ENCODE peak calls at places on chromosomes 16 and 17, in nine cellular contexts. L, P, G, R, X, F, D, A and Y are unnamed samples.

GRCh38 chr17:81432873-81433451 is 37.7 kb downstream of the BAHCC1 start:
- DNase-seq in L (no peak), P (peak), G (no peak), R (no peak), X (no peak), F (no peak), D (no peak), A (no peak), Y (no peak)

GRCh38 chr17:77146882-77147281 is 6.1 kb downstream of the SEC14L1 start:
- DNase-seq in L (no peak), P (no peak), G (no peak), R (peak), X (no peak), F (no peak), D (no peak), A (no peak), Y (no peak)

GRCh38 chr17:41914358-41914766 is 4.4 kb downstream of the ACLY start:
- DNase-seq in L (no peak), P (peak), G (peak), R (no peak), X (no peak), F (no peak), D (no peak), A (no peak), Y (no peak)

GRCh38 chr16:72938426-72939164 is 109.3 kb downstream of the ZFHX3 start:
- DNase-seq in L (no peak), P (peak), G (no peak), R (no peak), X (no peak), F (no peak), D (no peak), A (no peak), Y (no peak)

GRCh38 chr17:21772321-21772720 is 80.0 kb downstream of the KCNJ18 start:
- DNase-seq in L (no peak), P (no peak), G (no peak), R (no peak), X (no peak), F (no peak), D (no peak), A (no peak), Y (no peak)

GRCh38 chr17:60600490-60601431 is 768 bp downstream of the PPM1D start:
- DNase-seq in L (peak), P (peak), G (peak), R (peak), X (no peak), F (peak), D (peak), A (peak), Y (peak)

GRCh38 chr17:5785343-5785742 is 201.0 kb upstream of the NLRP1 start:
- DNase-seq in L (no peak), P (no peak), G (no peak), R (no peak), X (no peak), F (no peak), D (peak), A (no peak), Y (no peak)

GRCh38 chr16:8919934-8920465 is 37.8 kb downstream of the LITAFD start:
- DNase-seq in L (no peak), P (no peak), G (no peak), R (no peak), X (no peak), F (no peak), D (no peak), A (no peak), Y (no peak)

GRCh38 chr16:28491080-28491969 is 549 bp downstream of the CLN3 start:
- DNase-seq in L (no peak), P (no peak), G (peak), R (peak), X (no peak), F (peak), D (no peak), A (peak), Y (peak)

GRCh38 chr17:21019976-21020575 is 22.7 kb downstream of the USP22 start:
- DNase-seq in L (no peak), P (peak), G (no peak), R (peak), X (no peak), F (no peak), D (no peak), A (no peak), Y (peak)

GRCh38 chr17:39365252-39365651 is 36.2 kb downstream of the FBXL20 start:
- DNase-seq in L (no peak), P (no peak), G (no peak), R (no peak), X (no peak), F (no peak), D (no peak), A (no peak), Y (no peak)

GRCh38 chr17:49076575-49077384 is 55.8 kb upstream of the B4GALNT2 start:
- DNase-seq in L (no peak), P (peak), G (no peak), R (no peak), X (peak), F (no peak), D (no peak), A (no peak), Y (no peak)

GRCh38 chr16:25553711-25554436 is 137.9 kb upstream of the HS3ST4 start:
- DNase-seq in L (no peak), P (peak), G (no peak), R (no peak), X (no peak), F (no peak), D (no peak), A (peak), Y (no peak)

GRCh38 chr17:44334315-44335181 is 9.9 kb upstream of the SLC25A39 start:
- DNase-seq in L (no peak), P (no peak), G (no peak), R (no peak), X (no peak), F (peak), D (no peak), A (no peak), Y (no peak)

GRCh38 chr16:27169511-27170071 is 33.7 kb upstream of the KDM8 start:
- DNase-seq in L (no peak), P (peak), G (peak), R (peak), X (no peak), F (peak), D (peak), A (no peak), Y (peak)

GRCh38 chr16:1651509-1652342 is 26.4 kb upstream of the JPT2 start:
- DNase-seq in L (no peak), P (no peak), G (no peak), R (no peak), X (no peak), F (no peak), D (no peak), A (no peak), Y (peak)

GRCh38 chr17:1649116-1649843 is 386 bp downstream of the RILP start:
- DNase-seq in L (peak), P (peak), G (peak), R (peak), X (no peak), F (peak), D (no peak), A (peak), Y (peak)

GRCh38 chr16:16014329-16015224 is 65.2 kb downstream of the ABCC1 start:
- DNase-seq in L (no peak), P (peak), G (peak), R (no peak), X (no peak), F (no peak), D (no peak), A (no peak), Y (no peak)

GRCh38 chr17:32569171-32570080 is 82.6 kb downstream of the CDK5R1 start:
- DNase-seq in L (no peak), P (no peak), G (no peak), R (no peak), X (no peak), F (no peak), D (peak), A (no peak), Y (no peak)

GRCh38 chr16:30875881-30876791 is 17.7 kb downstream of the BCL7C start:
- DNase-seq in L (no peak), P (no peak), G (no peak), R (peak), X (no peak), F (peak), D (peak), A (no peak), Y (peak)

GRCh38 chr16:85372627-85373372 is 240.3 kb upstream of the GSE1 start:
- DNase-seq in L (no peak), P (peak), G (peak), R (no peak), X (no peak), F (peak), D (no peak), A (peak), Y (no peak)

GRCh38 chr16:15493416-15494181 is 59.2 kb downstream of the BMERB1 start:
- DNase-seq in L (no peak), P (no peak), G (no peak), R (no peak), X (no peak), F (no peak), D (no peak), A (no peak), Y (no peak)

GRCh38 chr17:29590979-29591736 is 1.7 kb upstream of the GIT1 start:
- DNase-seq in L (peak), P (peak), G (peak), R (peak), X (no peak), F (peak), D (no peak), A (peak), Y (peak)

GRCh38 chr16:82136956-82137818 is 32.8 kb downstream of the MPHOSPH6 start:
- DNase-seq in L (no peak), P (no peak), G (no peak), R (no peak), X (no peak), F (no peak), D (no peak), A (no peak), Y (no peak)

GRCh38 chr16:72715267-72715666 is 332.7 kb downstream of the ZFHX3 start:
- DNase-seq in L (no peak), P (no peak), G (no peak), R (no peak), X (no peak), F (no peak), D (no peak), A (no peak), Y (no peak)

GRCh38 chr16:88208112-88208511 is 174.6 kb upstream of the ZNF469 start:
- DNase-seq in L (no peak), P (no peak), G (no peak), R (no peak), X (no peak), F (no peak), D (no peak), A (no peak), Y (no peak)

GRCh38 chr17:59753522-59754467 is 46.3 kb downstream of the VMP1 start:
- DNase-seq in L (peak), P (peak), G (peak), R (peak), X (peak), F (peak), D (peak), A (peak), Y (peak)

GRCh38 chr16:86044241-86044671 is 145.3 kb downstream of the IRF8 start:
- DNase-seq in L (peak), P (peak), G (peak), R (peak), X (peak), F (peak), D (no peak), A (peak), Y (peak)

GRCh38 chr17:57875109-57876022 is 25.5 kb upstream of the MRPS23 start:
- DNase-seq in L (peak), P (peak), G (peak), R (peak), X (peak), F (peak), D (no peak), A (peak), Y (peak)

GRCh38 chr17:16100737-16101400 is 101.2 kb downstream of the TTC19 start:
- DNase-seq in L (no peak), P (no peak), G (no peak), R (no peak), X (no peak), F (no peak), D (no peak), A (no peak), Y (no peak)

GRCh38 chr17:16215002-16215272 is 397 bp downstream of the NCOR1 start:
- DNase-seq in L (no peak), P (peak), G (peak), R (peak), X (no peak), F (peak), D (no peak), A (no peak), Y (peak)

GRCh38 chr16:87129771-87130170 is 187.4 kb downstream of the C16orf95 start:
- DNase-seq in L (peak), P (no peak), G (no peak), R (no peak), X (no peak), F (no peak), D (no peak), A (no peak), Y (no peak)

GRCh38 chr17:37301288-37301687 is 74.5 kb upstream of the C17orf78 start:
- DNase-seq in L (no peak), P (peak), G (no peak), R (no peak), X (no peak), F (no peak), D (no peak), A (no peak), Y (no peak)

GRCh38 chr16:79316004-79316458 is 284.5 kb downstream of the MAF start:
- DNase-seq in L (no peak), P (no peak), G (no peak), R (no peak), X (no peak), F (no peak), D (peak), A (no peak), Y (no peak)

GRCh38 chr17:43878260-43879082 is 28.9 kb downstream of the MPP2 start:
- DNase-seq in L (peak), P (peak), G (peak), R (peak), X (peak), F (peak), D (no peak), A (peak), Y (peak)

GRCh38 chr16:67562918-67563707 is 787 bp downstream of the CTCF start:
- DNase-seq in L (peak), P (peak), G (peak), R (peak), X (no peak), F (peak), D (no peak), A (peak), Y (peak)

GRCh38 chr16:67565470-67566100 is 3.3 kb downstream of the CTCF start:
- DNase-seq in L (no peak), P (no peak), G (no peak), R (no peak), X (no peak), F (no peak), D (no peak), A (no peak), Y (no peak)

GRCh38 chr16:67562526-67562917 is at the start of gene CTCF:
- DNase-seq in L (peak), P (peak), G (peak), R (peak), X (no peak), F (peak), D (no peak), A (peak), Y (peak)

GRCh38 chr16:67561824-67562525 is 351 bp upstream of the CTCF start:
- DNase-seq in L (peak), P (peak), G (peak), R (peak), X (peak), F (peak), D (peak), A (peak), Y (peak)

DNA sequence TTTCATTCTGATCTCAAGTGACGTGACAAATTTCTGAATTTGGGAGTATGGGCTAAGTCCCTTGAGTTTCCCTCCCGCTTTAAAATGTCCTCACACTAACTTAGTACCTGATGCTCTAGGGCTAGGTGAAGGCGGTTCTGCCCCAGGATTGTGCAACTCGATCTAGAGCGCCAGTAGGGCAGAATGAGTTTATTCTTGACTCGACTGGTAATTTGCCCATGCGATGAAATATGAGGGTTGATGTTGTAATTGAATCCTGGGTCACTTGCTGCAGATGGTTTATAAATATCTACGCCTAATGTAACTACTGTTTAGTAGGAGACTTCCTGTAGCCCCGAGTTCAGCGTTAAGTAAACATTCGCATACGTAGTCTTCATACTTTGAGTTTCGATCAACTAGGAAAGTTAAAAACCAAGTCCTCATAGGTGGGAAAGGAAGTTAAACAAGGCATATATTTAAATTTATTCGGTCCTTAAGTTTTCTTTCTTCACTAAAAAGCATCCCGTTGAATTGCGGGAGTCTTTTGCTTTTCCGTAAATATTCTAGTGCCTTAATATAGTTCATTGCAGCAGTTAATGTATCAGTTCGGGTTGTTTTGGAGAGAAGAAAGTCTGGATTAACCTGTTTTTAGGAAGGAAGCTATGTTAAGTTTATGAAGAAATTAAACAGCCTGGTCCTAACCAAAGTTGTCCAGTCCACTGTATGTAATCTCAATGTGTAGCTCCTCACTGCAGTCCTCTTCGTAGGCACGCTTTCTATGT is 1.6 kb downstream of the CTCF start:
- DNase-seq in L (no peak), P (peak), G (peak), R (peak), X (no peak), F (peak), D (no peak), A (no peak), Y (peak)
- TF ChIP-seq REST in L (no peak), P (no peak), G (peak), R (no peak), X (no peak), F (no peak), D (no peak), A (no peak), Y (no peak)

DNA sequence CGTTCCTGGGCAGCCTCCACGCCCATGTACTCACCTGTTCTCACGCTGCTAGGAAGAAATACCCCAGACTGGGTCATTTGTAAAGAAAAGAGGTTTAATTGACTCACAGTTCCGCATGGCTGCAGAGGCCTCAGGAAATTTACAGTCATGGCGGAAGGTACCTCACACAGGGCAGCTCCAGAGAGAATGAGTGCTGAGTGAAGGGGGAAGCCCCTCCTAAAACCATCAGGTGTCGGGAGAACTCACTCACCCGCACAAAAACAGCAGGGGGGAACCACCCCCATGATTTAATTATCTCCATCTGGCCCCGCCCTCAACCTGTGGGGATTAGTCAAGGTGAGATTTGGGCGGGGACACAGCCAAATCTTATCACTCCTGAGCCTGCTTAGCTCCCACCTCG is 18.2 kb downstream of the RAB40C start:
- DNase-seq in L (no peak), P (no peak), G (no peak), R (no peak), X (no peak), F (no peak), D (no peak), A (no peak), Y (no peak)
- TF ChIP-seq CTCF in L (no peak), P (no peak), G (no peak), R (no peak), X (no peak), F (no peak), D (no peak), A (no peak), Y (no peak)

GRCh38 chr17:10666921-10667320 is 9.8 kb upstream of the MYH3 start:
- DNase-seq in L (no peak), P (no peak), G (no peak), R (no peak), X (no peak), F (no peak), D (no peak), A (no peak), Y (no peak)

GRCh38 chr17:10663231-10663630 is 6.1 kb upstream of the MYH3 start:
- DNase-seq in L (no peak), P (no peak), G (no peak), R (no peak), X (no peak), F (no peak), D (no peak), A (no peak), Y (no peak)

GRCh38 chr17:10657123-10657522 is at the start of gene MYH3:
- DNase-seq in L (no peak), P (no peak), G (no peak), R (no peak), X (no peak), F (no peak), D (no peak), A (no peak), Y (no peak)

GRCh38 chr17:10657866-10658265 is 757 bp upstream of the MYH3 start:
- DNase-seq in L (no peak), P (no peak), G (no peak), R (no peak), X (no peak), F (no peak), D (no peak), A (no peak), Y (peak)

DNA sequence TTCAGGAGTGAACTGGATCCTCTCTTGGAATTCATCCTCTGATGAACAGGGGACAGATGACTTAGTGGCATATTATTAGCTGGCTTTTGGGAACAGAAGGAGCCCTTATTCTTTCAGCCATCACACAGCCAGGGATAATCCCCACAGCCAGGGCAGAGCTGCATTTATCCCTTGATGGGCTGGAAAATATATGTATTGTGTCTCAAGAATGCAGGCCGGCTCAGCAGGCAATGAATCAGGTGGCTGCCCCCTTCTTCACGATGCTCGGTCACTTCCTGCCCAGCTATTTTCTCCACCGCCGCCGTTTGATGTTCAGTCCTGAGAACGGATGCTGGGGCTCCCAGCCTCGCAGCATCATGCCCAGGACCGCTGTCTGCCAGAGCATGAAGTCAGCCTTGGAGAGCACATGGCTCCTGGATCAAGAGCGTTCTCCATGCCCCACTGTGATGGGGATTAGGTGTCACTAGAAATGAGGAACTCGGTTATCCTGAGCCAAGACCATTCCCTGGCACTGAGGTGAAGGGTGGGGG is 4.3 kb upstream of the MYH3 start:
- DNase-seq in L (no peak), P (no peak), G (no peak), R (no peak), X (no peak), F (no peak), D (no peak), A (no peak), Y (no peak)
- TF ChIP-seq REST in L (no peak), P (no peak), G (no peak), R (no peak), X (no peak), F (no peak), D (no peak), A (no peak), Y (no peak)

GRCh38 chr17:78559749-78560368 is 17.3 kb downstream of the DNAH17 start:
- DNase-seq in L (peak), P (no peak), G (no peak), R (peak), X (no peak), F (no peak), D (no peak), A (peak), Y (no peak)

GRCh38 chr17:78560731-78561130 is 16.5 kb downstream of the DNAH17 start:
- DNase-seq in L (no peak), P (no peak), G (no peak), R (no peak), X (no peak), F (no peak), D (no peak), A (no peak), Y (no peak)

GRCh38 chr17:78558181-78558850 is 18.9 kb downstream of the DNAH17 start:
- DNase-seq in L (peak), P (peak), G (peak), R (no peak), X (peak), F (no peak), D (no peak), A (peak), Y (peak)

GRCh38 chr17:78557598-78558039 is 19.6 kb downstream of the DNAH17 start:
- DNase-seq in L (no peak), P (peak), G (no peak), R (no peak), X (no peak), F (no peak), D (no peak), A (no peak), Y (peak)

GRCh38 chr17:78559024-78559423 is 18.2 kb downstream of the DNAH17 start:
- DNase-seq in L (no peak), P (no peak), G (no peak), R (no peak), X (no peak), F (no peak), D (no peak), A (no peak), Y (no peak)
- TF ChIP-seq CTCF in L (no peak), P (no peak), G (no peak), R (no peak), X (no peak), F (no peak), D (no peak), A (no peak), Y (no peak)